ENCODE peak calls at places on chromosome 7, in five cellular contexts. F is naive B cell; B is activated CD8-positive, alpha-beta T cell treated with anti-CD3 and anti-CD28 coated beads for 36 hours; V is OCI-LY7; A is A549. T is an unnamed sample.
A peak's percentile ranks its signal among the peaks of the same experiment; 100 is the strongest.

GRCh38 chr7:32079530-32079929 is 9.3 kb upstream of the PDE1C start:
- DNase-seq in V (no peak), F (no peak), A (no peak), B (no peak), T (no peak)

GRCh38 chr7:124032369-124033092 is at the start of gene TMEM229A:
- DNase-seq in B (peak; percentile 11), A (peak; percentile 25), F (no peak), V (no peak), T (no peak)

GRCh38 chr7:112103246-112103645 is 103.0 kb downstream of the DOCK4 start:
- DNase-seq in F (no peak), B (no peak), A (no peak), V (no peak), T (peak; percentile 54)

GRCh38 chr7:156173748-156174353 is 361.6 kb upstream of the SHH start:
- DNase-seq in B (no peak), V (no peak), F (no peak), A (no peak), T (no peak)

GRCh38 chr7:45196374-45196773 is 38.8 kb downstream of the RAMP3 start:
- DNase-seq in B (peak; percentile 88), F (no peak), V (no peak), A (no peak), T (no peak)

GRCh38 chr7:41421056-41421455 is 281.8 kb downstream of the INHBA start:
- DNase-seq in F (no peak), A (no peak), V (no peak), B (no peak), T (no peak)

GRCh38 chr7:33101916-33102315 is 7.3 kb downstream of the RP9 start:
- DNase-seq in B (no peak), F (no peak), V (no peak), A (no peak), T (no peak)

GRCh38 chr7:13433946-13434345 is 555.5 kb downstream of the ETV1 start:
- DNase-seq in A (no peak), F (no peak), B (no peak), V (no peak), T (no peak)

GRCh38 chr7:119900996-119901395 is 372.0 kb upstream of the KCND2 start:
- DNase-seq in V (no peak), A (no peak), B (no peak), F (no peak), T (no peak)

GRCh38 chr7:51613911-51614344 is 297.3 kb upstream of the COBL start:
- DNase-seq in A (no peak), F (no peak), B (no peak), V (no peak), T (no peak)

GRCh38 chr7:42237891-42238531 is 1.0 kb upstream of the GLI3 start:
- DNase-seq in F (no peak), V (no peak), B (peak; percentile 6), A (no peak), T (peak; percentile 18)

GRCh38 chr7:46774515-46774914 is 807.4 kb downstream of the TNS3 start:
- DNase-seq in V (no peak), A (no peak), B (no peak), F (no peak), T (no peak)

GRCh38 chr7:54333952-54334351 is 208.2 kb upstream of the VSTM2A start:
- DNase-seq in V (no peak), A (no peak), F (no peak), B (no peak), T (no peak)

GRCh38 chr7:27586825-27587224 is 75.9 kb downstream of the HIBADH start:
- DNase-seq in A (no peak), B (no peak), V (peak; percentile 75), F (peak; percentile 27), T (no peak)

GRCh38 chr7:38630720-38631673 is at the start of gene AMPH:
- DNase-seq in A (peak; percentile 10), V (no peak), B (peak; percentile 28), F (no peak), T (no peak)

GRCh38 chr7:144255471-144255897 is 9.1 kb downstream of the OR2A7 start:
- DNase-seq in F (no peak), A (no peak), V (no peak), B (no peak), T (peak; percentile 1)

GRCh38 chr7:116788542-116789197 is 73.7 kb upstream of the CAPZA2 start:
- DNase-seq in B (no peak), A (no peak), V (no peak), F (no peak), T (no peak)

GRCh38 chr7:148402159-148402558 is 188.4 kb upstream of the C7orf33 start:
- DNase-seq in A (no peak), V (no peak), B (no peak), F (no peak), T (no peak)

GRCh38 chr7:45890902-45891461 is 2.7 kb downstream of the IGFBP1 start:
- DNase-seq in V (peak; percentile 41), A (peak; percentile 38), B (no peak), F (peak; percentile 16), T (peak; percentile 45)

GRCh38 chr7:16989883-16990413 is 108.2 kb upstream of the AGR3 start:
- DNase-seq in F (no peak), B (no peak), V (no peak), A (peak; percentile 96), T (no peak)

GRCh38 chr7:46682841-46683624 is 762.0 kb upstream of the IGFBP3 start:
- DNase-seq in B (no peak), V (no peak), F (no peak), A (no peak), T (no peak)

GRCh38 chr7:1725199-1725701 is 55.2 kb downstream of the ELFN1 start:
- DNase-seq in A (no peak), F (no peak), V (no peak), B (no peak), T (no peak)

GRCh38 chr7:122260336-122260735 is 44.2 kb downstream of the FEZF1 start:
- DNase-seq in B (no peak), A (no peak), V (no peak), F (no peak), T (no peak)

GRCh38 chr7:43430412-43430811 is 152.5 kb upstream of the STK17A start:
- DNase-seq in V (no peak), A (no peak), F (no peak), B (no peak), T (peak; percentile 18)

GRCh38 chr7:83947260-83947659 is 247.3 kb downstream of the SEMA3A start:
- DNase-seq in V (peak; percentile 24), F (no peak), A (peak; percentile 33), B (peak; percentile 15), T (peak; percentile 67)

GRCh38 chr7:45573636-45574470 is at the start of gene ADCY1:
- DNase-seq in A (no peak), F (no peak), V (no peak), B (no peak), T (no peak)

GRCh38 chr7:43701502-43701859 is 27.8 kb downstream of the COA1 start:
- DNase-seq in F (no peak), V (no peak), B (no peak), A (no peak), T (no peak)

GRCh38 chr7:135414208-135414607 is 95.7 kb downstream of the CNOT4 start:
- DNase-seq in B (no peak), F (no peak), A (no peak), V (no peak), T (no peak)

GRCh38 chr7:159056722-159057121 is 87.9 kb downstream of the VIPR2 start:
- DNase-seq in V (no peak), B (no peak), F (no peak), A (no peak), T (no peak)

GRCh38 chr7:128025380-128025779 is 5.9 kb downstream of the LRRC4 start:
- DNase-seq in V (no peak), A (no peak), F (no peak), B (no peak), T (no peak)

GRCh38 chr7:50292763-50293162 is 11.8 kb upstream of the IKZF1 start:
- DNase-seq in F (no peak), A (no peak), V (no peak), B (no peak), T (no peak)

GRCh38 chr7:47347346-47347745 is 234.6 kb downstream of the TNS3 start:
- DNase-seq in B (no peak), F (no peak), V (no peak), A (no peak), T (no peak)

GRCh38 chr7:47940482-47941001 is 7.7 kb downstream of the PKD1L1 start:
- DNase-seq in V (no peak), F (no peak), B (no peak), A (no peak), T (no peak)

T was measured in NB4.